ENCODE peak calls at places on chromosomes 12 and 14, in four cellular contexts. O is KG1; U is C1 segment of cervical spinal cord; K is activated CD8-positive, alpha-beta memory T cell treated with anti-CD3 and anti-CD28 coated beads for 48 hours. Z is an unnamed sample.

GRCh38 chr14:21384494-21384851 is 654 bp upstream of the SUPT16H start:
- DNase-seq in O (peak; percentile 81), U (no peak), K (no peak), Z (no peak)

GRCh38 chr14:91261115-91261514 is 16.6 kb upstream of the GPR68 start:
- DNase-seq in O (no peak), U (no peak), K (no peak), Z (no peak)

GRCh38 chr12:78959556-78959955 is 95.0 kb downstream of the SYT1 start:
- DNase-seq in O (no peak), U (no peak), K (no peak), Z (no peak)

GRCh38 chr12:122752464-122753212 is at the start of gene DENR:
- DNase-seq in O (peak; percentile 96), U (peak; percentile 87), K (peak; percentile 97), Z (peak; percentile 96)

GRCh38 chr14:69013943-69014782 is 35.1 kb upstream of the ACTN1 start:
- DNase-seq in O (peak; percentile 42), U (no peak), K (no peak), Z (peak; percentile 34)

GRCh38 chr14:27929823-27930347 is 836.7 kb upstream of the FOXG1 start:
- DNase-seq in O (no peak), U (no peak), K (no peak), Z (no peak)

GRCh38 chr14:103770500-103770899 is 54.9 kb downstream of the ZFYVE21 start:
- DNase-seq in O (no peak), U (no peak), K (no peak), Z (no peak)

GRCh38 chr14:88987516-88987915 is 163.1 kb downstream of the TTC8 start:
- DNase-seq in O (no peak), U (no peak), K (no peak), Z (no peak)

GRCh38 chr12:100564090-100564489 is 9.4 kb upstream of the GAS2L3 start:
- DNase-seq in O (no peak), U (no peak), K (no peak), Z (no peak)

GRCh38 chr12:99978152-99978551 is 6.6 kb downstream of the ANKS1B start:
- DNase-seq in O (no peak), U (no peak), K (no peak), Z (no peak)

GRCh38 chr12:12859690-12860089 is 31.7 kb upstream of the GPRC5A start:
- DNase-seq in O (no peak), U (no peak), K (no peak), Z (no peak)

GRCh38 chr14:79852975-79853374 is 358.3 kb downstream of the DIO2 start:
- DNase-seq in O (no peak), U (no peak), K (no peak), Z (no peak)

GRCh38 chr12:6471992-6472366 is 1.5 kb upstream of the VAMP1 start:
- DNase-seq in O (no peak), U (no peak), K (no peak), Z (no peak)

GRCh38 chr12:54388214-54389138 is 3.9 kb upstream of the ZNF385A start:
- DNase-seq in O (no peak), U (no peak), K (no peak), Z (no peak)

GRCh38 chr12:106704081-106704480 is 70.4 kb upstream of the RIC8B start:
- DNase-seq in O (no peak), U (no peak), K (no peak), Z (no peak)

GRCh38 chr12:122403831-122404230 is 18.6 kb downstream of the CLIP1 start:
- DNase-seq in O (no peak), U (no peak), K (no peak), Z (no peak)

GRCh38 chr12:50620050-50620974 is 115.5 kb downstream of the DIP2B start:
- DNase-seq in O (no peak), U (no peak), K (no peak), Z (peak; percentile 90)

GRCh38 chr14:23113346-23114119 is 5.5 kb downstream of the CEBPE start:
- DNase-seq in O (no peak), U (no peak), K (no peak), Z (no peak)

GRCh38 chr14:91987192-91987591 is 39.7 kb upstream of the FBLN5 start:
- DNase-seq in O (no peak), U (no peak), K (no peak), Z (no peak)